ENCODE peak calls at places on chromosomes 11 and 22, in four cellular contexts. A is K562, D is WTC11, N is HepG2. C is an unnamed sample.

GRCh38 chr11:43989162-43989961 is 46.9 kb downstream of the C11orf96 start:
- DNase-seq in A (no peak), D (no peak), N (no peak), C (no peak)

GRCh38 chr11:93085097-93085496 is 112.7 kb downstream of the SLC36A4 start:
- DNase-seq in A (no peak), D (no peak), N (no peak), C (no peak)

GRCh38 chr11:46202149-46202548 is 75.3 kb upstream of the CREB3L1 start:
- DNase-seq in A (no peak), D (peak; percentile 32), N (no peak), C (no peak)

GRCh38 chr11:73995731-73996130 is 13.1 kb upstream of the UCP2 start:
- DNase-seq in A (no peak), D (no peak), N (no peak), C (no peak)

GRCh38 chr11:35529971-35530495 is 4.6 kb upstream of the PAMR1 start:
- DNase-seq in A (no peak), D (no peak), N (no peak), C (no peak)

GRCh38 chr11:74460481-74461154 is 6.7 kb downstream of the KCNE3 start:
- DNase-seq in A (peak; percentile 46), D (no peak), N (no peak), C (no peak)

GRCh38 chr11:34303028-34303427 is 54.8 kb downstream of the ABTB2 start:
- DNase-seq in A (no peak), D (no peak), N (no peak), C (no peak)

GRCh38 chr22:49724893-49725489 is 102.7 kb downstream of the BRD1 start:
- DNase-seq in A (peak; percentile 77), D (peak; percentile 85), N (peak; percentile 15), C (no peak)

GRCh38 chr22:28497188-28497587 is 182.5 kb downstream of the TTC28 start:
- DNase-seq in A (no peak), D (no peak), N (no peak), C (no peak)

GRCh38 chr11:68741536-68741935 is 9.8 kb downstream of the TESMIN start:
- DNase-seq in A (no peak), D (no peak), N (no peak), C (no peak)

GRCh38 chr11:111938687-111939160 is 1.6 kb downstream of the DIXDC1 start:
- DNase-seq in A (no peak), D (peak; percentile 40), N (peak; percentile 76), C (peak; percentile 71)

GRCh38 chr11:64876835-64877341 is 1.5 kb downstream of the EHD1 start:
- DNase-seq in A (no peak), D (no peak), N (peak; percentile 39), C (no peak)

GRCh38 chr11:117303101-117303500 is 12.0 kb downstream of the BACE1-AS start:
- DNase-seq in A (no peak), D (no peak), N (peak; percentile 38), C (no peak)

GRCh38 chr11:119509969-119510401 is 87.0 kb upstream of the THY1 start:
- DNase-seq in A (no peak), D (no peak), N (no peak), C (peak; percentile 76)

GRCh38 chr11:101100601-101101000 is 29.0 kb downstream of the PGR start:
- DNase-seq in A (no peak), D (no peak), N (no peak), C (no peak)

GRCh38 chr22:17369553-17370035 is 334 bp downstream of the CECR2 start:
- DNase-seq in A (peak; percentile 17), D (peak; percentile 60), N (no peak), C (no peak)

GRCh38 chr11:84437129-84438123 is 1151.3 kb upstream of the CCDC90B start:
- DNase-seq in A (no peak), D (peak; percentile 82), N (peak; percentile 14), C (peak; percentile 3)

GRCh38 chr22:29816539-29816938 is 21.5 kb downstream of the ASCC2 start:
- DNase-seq in A (no peak), D (no peak), N (no peak), C (no peak)

GRCh38 chr11:64152841-64153691 is 12.8 kb downstream of the MACROD1 start:
- DNase-seq in A (peak; percentile 94), D (peak; percentile 78), N (peak; percentile 15), C (no peak)

GRCh38 chr11:134275534-134276395 is at the start of gene GLB1L3:
- DNase-seq in A (peak; percentile 57), D (peak; percentile 71), N (no peak), C (no peak)

GRCh38 chr11:89436071-89436470 is 55.1 kb downstream of the NOX4 start:
- DNase-seq in A (no peak), D (no peak), N (no peak), C (no peak)

GRCh38 chr11:44915621-44916020 is 35.1 kb downstream of the TP53I11 start:
- DNase-seq in A (no peak), D (no peak), N (no peak), C (no peak)

GRCh38 chr11:128467610-128468041 is 119.7 kb downstream of the ETS1 start:
- DNase-seq in A (no peak), D (no peak), N (peak; percentile 74), C (no peak)

GRCh38 chr11:17473071-17473744 is 3.4 kb downstream of the ABCC8 start:
- DNase-seq in A (peak; percentile 65), D (peak; percentile 76), N (peak; percentile 68), C (no peak)

GRCh38 chr22:28208036-28208435 is 289.0 kb upstream of the PITPNB start:
- DNase-seq in A (no peak), D (no peak), N (no peak), C (no peak)

GRCh38 chr11:1829039-1829820 is 5.6 kb upstream of the SYT8 start:
- DNase-seq in A (no peak), D (no peak), N (no peak), C (no peak)

GRCh38 chr11:122046846-122047245 is 69.2 kb downstream of the BLID start:
- DNase-seq in A (no peak), D (no peak), N (no peak), C (no peak)

GRCh38 chr22:40221055-40221414 is 43.3 kb downstream of the TNRC6B start:
- DNase-seq in A (no peak), D (no peak), N (no peak), C (no peak)

GRCh38 chr11:111376453-111376871 is 2.6 kb downstream of the POU2AF1 start:
- DNase-seq in A (no peak), D (no peak), N (no peak), C (no peak)

GRCh38 chr11:121487191-121487590 is 34.4 kb upstream of the SORL1-AS1 start:
- DNase-seq in A (no peak), D (no peak), N (no peak), C (no peak)

GRCh38 chr11:6735306-6735705 is 36.5 kb downstream of the OR2AG2 start:
- DNase-seq in A (no peak), D (no peak), N (no peak), C (no peak)

GRCh38 chr22:19815093-19815822 is 39.4 kb downstream of the GNB1L start:
- DNase-seq in A (peak; percentile 98), D (no peak), N (no peak), C (no peak)
- TF ChIP-seq NR2C2 in A (no peak), D (no peak), N (no peak), C (no peak)

GRCh38 chr11:130381317-130381716 is 47.1 kb downstream of the ADAMTS8 start:
- DNase-seq in A (no peak), D (no peak), N (no peak), C (no peak)

GRCh38 chr11:130379276-130379675 is 49.1 kb downstream of the ADAMTS8 start:
- DNase-seq in A (no peak), D (no peak), N (no peak), C (no peak)

GRCh38 chr11:130388607-130389205 is 39.7 kb downstream of the ADAMTS8 start:
- DNase-seq in A (no peak), D (no peak), N (no peak), C (no peak)

GRCh38 chr11:130389315-130389935 is 39.0 kb downstream of the ADAMTS8 start:
- DNase-seq in A (no peak), D (no peak), N (no peak), C (no peak)

DNA sequence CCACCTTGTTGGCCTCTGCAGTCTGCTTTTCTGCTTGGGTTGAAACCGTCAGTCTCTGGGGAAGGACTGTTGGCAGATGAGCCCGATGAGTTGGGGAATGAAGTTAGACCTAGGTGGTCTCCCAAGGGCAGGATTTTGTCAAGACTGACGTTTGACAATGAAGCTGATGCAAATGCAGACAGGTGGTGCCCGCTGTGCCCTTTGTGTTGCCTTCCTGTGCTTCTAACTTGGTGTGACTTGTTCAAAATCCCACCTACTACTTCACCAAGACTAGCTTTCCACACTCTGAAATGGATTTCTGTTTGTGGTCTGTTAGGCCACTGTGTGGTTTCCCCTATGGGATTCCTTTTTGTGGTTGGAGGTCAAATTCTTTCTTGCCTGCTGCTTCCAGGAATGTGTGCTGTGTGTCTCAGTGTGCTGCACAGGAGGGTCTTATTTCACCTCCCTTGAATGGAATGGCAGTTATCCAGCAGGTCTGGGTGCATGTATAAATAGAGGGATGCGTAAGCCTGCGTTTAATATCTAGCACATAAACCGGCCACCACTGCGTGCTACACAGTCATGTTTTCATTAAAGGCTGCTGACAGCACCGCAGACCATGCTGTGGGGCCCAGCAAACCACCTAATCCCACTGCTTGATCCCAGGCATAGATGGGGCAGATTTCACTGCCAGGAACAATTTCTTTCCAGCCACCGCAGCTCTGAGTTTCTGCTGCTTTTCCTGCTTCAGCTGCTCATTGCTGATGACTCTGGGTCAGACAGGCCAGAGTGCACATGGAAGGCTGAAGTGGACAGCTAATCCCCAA is 44.8 kb downstream of the ADAMTS8 start:
- DNase-seq in A (no peak), D (peak; percentile 34), N (peak; percentile 44), C (no peak)
- TF ChIP-seq NR2C2 in A (no peak), D (no peak), N (no peak), C (no peak)

DNA sequence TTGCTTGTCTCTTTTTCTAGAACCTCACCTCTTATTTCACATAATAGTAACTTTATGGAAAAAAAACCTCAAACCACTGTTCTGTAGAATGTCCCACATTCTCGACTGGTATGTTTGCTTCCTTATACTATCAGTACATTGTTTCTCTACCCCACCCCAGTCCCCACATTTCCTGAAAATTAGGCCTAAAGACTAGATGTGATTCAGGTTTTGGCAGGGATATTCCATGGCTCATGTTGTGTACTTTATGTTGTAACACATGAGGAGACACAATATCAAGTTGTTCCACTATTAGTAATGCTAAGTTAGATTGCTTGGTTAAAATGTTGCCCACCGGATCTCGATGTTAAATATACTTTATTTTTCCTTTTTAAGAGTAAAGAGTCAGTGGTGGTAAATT is 34.7 kb downstream of the DDIAS start:
- DNase-seq in A (no peak), D (no peak), N (no peak), C (no peak)
- TF ChIP-seq NR2C2 in A (no peak), D (no peak), N (no peak), C (no peak)

GRCh38 chr11:9765320-9766101 is 101.6 kb downstream of the SWAP70 start:
- DNase-seq in A (no peak), D (peak; percentile 61), N (peak; percentile 92), C (no peak)
- TF ChIP-seq NR2C2 in A (no peak), D (no peak), N (peak; percentile 84), C (no peak)

GRCh38 chr11:5684627-5685362 is at the start of gene TRIM5:
- DNase-seq in A (peak; percentile 94), D (peak; percentile 64), N (peak; percentile 92), C (peak; percentile 86)

GRCh38 chr11:5674391-5674790 is 10.5 kb downstream of the TRIM5 start:
- DNase-seq in A (no peak), D (no peak), N (no peak), C (no peak)

GRCh38 chr11:5679811-5680210 is 5.1 kb downstream of the TRIM5 start:
- DNase-seq in A (no peak), D (no peak), N (no peak), C (no peak)
- TF ChIP-seq NR2C2 in A (no peak), D (no peak), N (no peak), C (no peak)